ENCODE peak calls at places on chromosomes 5 and 9, in four cellular contexts. A is KBM-7; Z is effector memory CD4-positive, alpha-beta T cell; J is H9. G is an unnamed sample.

GRCh38 chr9:115035872-115036612 is 81.9 kb downstream of the TNC start:
- DNase-seq in A (no peak), Z (no peak), J (no peak), G (peak)

GRCh38 chr5:31887556-31887955 is 248.6 kb downstream of the PDZD2 start:
- DNase-seq in A (no peak), Z (no peak), J (no peak), G (no peak)

GRCh38 chr5:95841914-95842812 is 19.6 kb upstream of the GLRX start:
- DNase-seq in A (no peak), Z (no peak), J (no peak), G (no peak)

GRCh38 chr5:57102905-57103255 is 71.0 kb upstream of the GPBP1 start:
- DNase-seq in A (no peak), Z (no peak), J (no peak), G (no peak)

GRCh38 chr9:4324513-4324912 is 24.6 kb upstream of the GLIS3 start:
- DNase-seq in A (no peak), Z (no peak), J (no peak), G (no peak)

GRCh38 chr9:1759901-1760300 is 255.2 kb upstream of the SMARCA2 start:
- DNase-seq in A (no peak), Z (no peak), J (peak), G (no peak)

GRCh38 chr9:136807281-136808074 is at the start of gene RABL6:
- DNase-seq in A (peak), Z (peak), J (peak), G (peak)

GRCh38 chr9:138046641-138047301 is 169.2 kb downstream of the CACNA1B start:
- DNase-seq in A (no peak), Z (no peak), J (no peak), G (no peak)

GRCh38 chr5:173242675-173243085 is 7.7 kb upstream of the NKX2-5 start:
- DNase-seq in A (no peak), Z (no peak), J (peak), G (no peak)

GRCh38 chr9:72858089-72858912 is 94.6 kb downstream of the ALDH1A1 start:
- DNase-seq in A (no peak), Z (no peak), J (no peak), G (no peak)

GRCh38 chr5:111225926-111226325 is 1.7 kb downstream of the CAMK4 start:
- DNase-seq in A (no peak), Z (no peak), J (no peak), G (no peak)

GRCh38 chr5:135086326-135086725 is 52.3 kb upstream of the PITX1 start:
- DNase-seq in A (no peak), Z (no peak), J (no peak), G (no peak)

GRCh38 chr5:151448038-151448985 is 909 bp downstream of the SLC36A1 start:
- DNase-seq in A (peak), Z (no peak), J (peak), G (no peak)

GRCh38 chr5:56900395-56900794 is 9.0 kb upstream of the SETD9 start:
- DNase-seq in A (no peak), Z (no peak), J (no peak), G (no peak)

GRCh38 chr9:93910196-93910595 is 45.0 kb downstream of the BARX1 start:
- DNase-seq in A (no peak), Z (no peak), J (no peak), G (no peak)

GRCh38 chr5:68246802-68247201 is 31.2 kb downstream of the PIK3R1 start:
- DNase-seq in A (no peak), Z (no peak), J (no peak), G (no peak)

GRCh38 chr9:8473226-8473625 is 673.6 kb upstream of the DMAC1 start:
- DNase-seq in A (no peak), Z (no peak), J (no peak), G (no peak)

GRCh38 chr9:134704499-134704898 is 62.9 kb downstream of the COL5A1 start:
- DNase-seq in A (no peak), Z (no peak), J (no peak), G (no peak)

GRCh38 chr5:127089206-127089605 is 15.9 kb upstream of the C5orf63 start:
- DNase-seq in A (no peak), Z (no peak), J (no peak), G (no peak)

GRCh38 chr5:72523960-72524582 is 16.9 kb upstream of the ZNF366 start:
- DNase-seq in A (peak), Z (no peak), J (no peak), G (no peak)

GRCh38 chr9:5566054-5566618 is 55.8 kb downstream of the PDCD1LG2 start:
- DNase-seq in A (no peak), Z (no peak), J (no peak), G (no peak)

GRCh38 chr9:125074976-125075375 is 68.4 kb downstream of the SCAI start:
- DNase-seq in A (no peak), Z (no peak), J (no peak), G (no peak)

GRCh38 chr9:105693435-105694275 is 686 bp upstream of the TMEM38B start:
- DNase-seq in A (peak), Z (no peak), J (no peak), G (no peak)

GRCh38 chr9:138053321-138053868 is 175.8 kb downstream of the CACNA1B start:
- DNase-seq in A (no peak), Z (no peak), J (peak), G (no peak)

GRCh38 chr9:18317896-18318295 is 156.1 kb upstream of the ADAMTSL1 start:
- DNase-seq in A (no peak), Z (no peak), J (no peak), G (no peak)

GRCh38 chr9:101311759-101312420 is 72.9 kb downstream of the BAAT start:
- DNase-seq in A (peak), Z (no peak), J (no peak), G (no peak)

GRCh38 chr9:91837982-91838731 is 111.9 kb downstream of the ROR2 start:
- DNase-seq in A (no peak), Z (no peak), J (no peak), G (no peak)

GRCh38 chr5:102570747-102571146 is 71.9 kb upstream of the SLCO6A1 start:
- DNase-seq in A (no peak), Z (no peak), J (no peak), G (no peak)

GRCh38 chr5:16552666-16553343 is 64.0 kb downstream of the RETREG1 start:
- DNase-seq in A (peak), Z (no peak), J (peak), G (peak)

GRCh38 chr9:34386656-34387055 is 10.0 kb upstream of the MYORG start:
- DNase-seq in A (no peak), Z (no peak), J (no peak), G (no peak)

GRCh38 chr5:74432240-74432639 is 208.3 kb downstream of the ENC1 start:
- DNase-seq in A (no peak), Z (no peak), J (no peak), G (no peak)

GRCh38 chr5:116574682-116575634 is at the start of gene SEMA6A:
- DNase-seq in A (peak), Z (no peak), J (peak), G (peak)

GRCh38 chr5:90680831-90681420 is 122.3 kb downstream of the ADGRV1 start:
- DNase-seq in A (no peak), Z (no peak), J (no peak), G (no peak)

GRCh38 chr9:3825724-3826123 is 299.9 kb upstream of the RFX3 start:
- DNase-seq in A (no peak), Z (no peak), J (peak), G (no peak)

GRCh38 chr9:22682536-22683392 is 236.1 kb downstream of the DMRTA1 start:
- DNase-seq in A (no peak), Z (no peak), J (no peak), G (no peak)

GRCh38 chr9:89532478-89532877 is 34.6 kb upstream of the SEMA4D start:
- DNase-seq in A (no peak), Z (no peak), J (no peak), G (no peak)

GRCh38 chr9:124322618-124323432 is 65.1 kb downstream of the NEK6 start:
- DNase-seq in A (peak), Z (no peak), J (no peak), G (no peak)

GRCh38 chr5:141867139-141867538 is 11.1 kb downstream of the PCDH1 start:
- DNase-seq in A (no peak), Z (no peak), J (no peak), G (no peak)

GRCh38 chr5:97231025-97231636 is 48.1 kb upstream of the RIOK2 start:
- DNase-seq in A (peak), Z (no peak), J (peak), G (no peak)

G was measured in activated T-helper 9 cell treated with anti-CD3 and anti-CD28 coated beads, Interleukin-2, amount 50 U/mL, for 16 hours.